ENCODE peak calls at places on chromosome 1, in nine cellular contexts. T is CD4-positive, alpha-beta T cell; V is heart left ventricle; H is left lung; G is HCT116; R is suprapubic skin; P is tibial artery; S is H9; E is cardiac muscle cell. W is an unnamed sample. For H3K9me3 and H3K27me3, the result is how much of the 10 kb centered on the place peaks cover.

GRCh38 chr1:116807394-116807793 is 53.2 kb downstream of the CD2 start:
- DNase-seq in E (no peak), S (no peak), G (no peak), T (no peak), H (no peak), V (no peak), P (no peak), R (no peak), W (no peak)

GRCh38 chr1:36947384-36947783 is 86.9 kb downstream of the GRIK3 start:
- DNase-seq in P (no peak), G (no peak), T (no peak), R (no peak), E (peak), V (no peak), S (peak), H (no peak), W (no peak)

GRCh38 chr1:71857862-71858261 is 424.5 kb downstream of the NEGR1 start:
- DNase-seq in V (no peak), T (no peak), R (no peak), H (no peak), E (no peak), S (no peak), P (no peak), G (no peak), W (no peak)

GRCh38 chr1:107019166-107019565 is 37.3 kb upstream of the PRMT6 start:
- DNase-seq in R (no peak), E (no peak), S (no peak), G (no peak), T (no peak), P (no peak), V (no peak), H (no peak), W (no peak)

GRCh38 chr1:41399148-41399795 is 38.0 kb downstream of the FOXO6 start:
- DNase-seq in E (peak), T (no peak), P (no peak), H (no peak), V (no peak), G (no peak), R (no peak), S (peak), W (no peak)

GRCh38 chr1:193524616-193525015 is 338.2 kb upstream of the B3GALT2 start:
- DNase-seq in G (no peak), E (no peak), H (no peak), R (no peak), S (no peak), P (no peak), T (no peak), V (no peak), W (no peak)

GRCh38 chr1:217542136-217542777 is 88.6 kb downstream of the GPATCH2 start:
- DNase-seq in E (no peak), H (no peak), G (no peak), P (no peak), R (no peak), S (no peak), V (peak), T (no peak), W (no peak)

GRCh38 chr1:47777322-47777721 is 219.9 kb downstream of the TRABD2B start:
- DNase-seq in E (no peak), R (no peak), T (no peak), P (no peak), G (no peak), S (no peak), V (no peak), H (no peak), W (no peak)

GRCh38 chr1:11893907-11894251 is 32.3 kb downstream of the KIAA2013 start:
- DNase-seq in R (no peak), P (no peak), H (peak), S (peak), V (peak), T (peak), G (peak), E (peak), W (no peak)

GRCh38 chr1:90964444-90965035 is 57.3 kb downstream of the ZNF644 start:
- DNase-seq in T (no peak), R (no peak), V (no peak), P (no peak), G (peak), H (no peak), S (no peak), E (peak), W (no peak)

GRCh38 chr1:64664287-64664686 is 80.6 kb upstream of the RAVER2 start:
- DNase-seq in E (no peak), R (no peak), T (no peak), V (no peak), P (no peak), G (no peak), S (no peak), H (no peak), W (no peak)

GRCh38 chr1:222792744-222793143 is 22.1 kb upstream of the DISP1 start:
- DNase-seq in G (no peak), H (no peak), P (no peak), E (peak), R (no peak), V (no peak), S (no peak), T (no peak), W (no peak)

GRCh38 chr1:228264100-228264816 is 56.4 kb downstream of the OBSCN start:
- DNase-seq in R (no peak), E (no peak), T (no peak), H (no peak), G (no peak), S (peak), V (no peak), P (no peak), W (no peak)

GRCh38 chr1:10374442-10374860 is 24.4 kb upstream of the PGD start:
- DNase-seq in H (no peak), P (no peak), R (no peak), T (no peak), E (no peak), V (no peak), G (no peak), S (no peak), W (no peak)

GRCh38 chr1:55150880-55151582 is 64.1 kb downstream of the USP24 start:
- DNase-seq in S (no peak), R (no peak), V (no peak), P (no peak), T (no peak), E (no peak), G (no peak), H (no peak), W (no peak)

GRCh38 chr1:201874672-201875071 is 14.0 kb upstream of the SHISA4 start:
- DNase-seq in P (no peak), G (no peak), T (no peak), S (no peak), R (no peak), V (no peak), H (no peak), E (no peak), W (no peak)

GRCh38 chr1:20486457-20487235 is 636 bp upstream of the CAMK2N1 start:
- DNase-seq in H (peak), E (peak), V (peak), R (peak), G (no peak), P (no peak), S (peak), T (no peak), W (no peak)

GRCh38 chr1:212713465-212714136 is 14.0 kb upstream of the BATF3 start:
- DNase-seq in T (no peak), H (no peak), G (no peak), R (no peak), V (no peak), E (no peak), S (no peak), P (no peak), W (no peak)

GRCh38 chr1:100731309-100731708 is 11.8 kb downstream of the VCAM1 start:
- DNase-seq in G (no peak), R (no peak), V (no peak), H (no peak), T (no peak), P (no peak), E (no peak), S (no peak), W (no peak)

GRCh38 chr1:53385276-53385932 is 57.5 kb upstream of the LRP8 start:
- DNase-seq in T (no peak), S (no peak), R (no peak), V (no peak), H (no peak), E (no peak), P (no peak), G (no peak), W (no peak)

GRCh38 chr1:155277896-155278688 is 829 bp downstream of the HCN3 start:
- DNase-seq in T (peak), P (peak), R (peak), S (peak), V (peak), G (no peak), H (no peak), E (peak), W (no peak)

GRCh38 chr1:204567067-204567466 is 50.9 kb downstream of the MDM4 start:
- DNase-seq in E (no peak), T (no peak), P (no peak), V (no peak), G (no peak), S (no peak), R (no peak), H (no peak), W (no peak)

GRCh38 chr1:8094481-8095241 is 68.6 kb upstream of the ERRFI1 start:
- DNase-seq in E (no peak), H (no peak), G (no peak), S (no peak), P (no peak), T (no peak), V (no peak), R (no peak), W (no peak)

GRCh38 chr1:167043752-167044488 is 46.3 kb downstream of the GPA33 start:
- DNase-seq in T (peak), V (peak), P (no peak), H (peak), R (no peak), S (peak), E (no peak), G (no peak), W (no peak)

GRCh38 chr1:245585252-245585959 is 430.6 kb downstream of the KIF26B start:
- DNase-seq in V (no peak), T (no peak), E (no peak), H (no peak), S (no peak), R (no peak), P (no peak), G (no peak), W (peak)

GRCh38 chr1:156865258-156865657 is 4.6 kb downstream of the NTRK1 start:
- DNase-seq in E (no peak), R (no peak), H (no peak), G (no peak), T (no peak), P (no peak), V (no peak), S (no peak), W (no peak)

GRCh38 chr1:156414440-156415064 is 45.5 kb downstream of the RHBG start:
- DNase-seq in E (peak), R (no peak), H (no peak), V (no peak), S (no peak), G (no peak), T (no peak), P (no peak), W (no peak)

GRCh38 chr1:201896951-201897391 is 8.3 kb downstream of the SHISA4 start:
- DNase-seq in H (no peak), T (no peak), P (peak), V (peak), R (no peak), E (no peak), S (no peak), G (no peak), W (no peak)

GRCh38 chr1:162197041-162197511 is 127.6 kb downstream of the NOS1AP start:
- DNase-seq in H (no peak), R (no peak), T (no peak), V (no peak), G (no peak), S (no peak), E (no peak), P (no peak), W (no peak)

GRCh38 chr1:207241164-207241934 is 80.1 kb upstream of the CD55 start:
- DNase-seq in R (no peak), H (peak), E (no peak), S (no peak), V (no peak), P (no peak), T (no peak), G (no peak), W (no peak)

GRCh38 chr1:67811816-67812215 is 21.5 kb downstream of the GNG12 start:
- DNase-seq in G (no peak), S (no peak), H (no peak), V (no peak), P (no peak), E (no peak), R (no peak), T (no peak), W (no peak)

GRCh38 chr1:166813508-166814223 is 25.6 kb upstream of the POGK start:
- DNase-seq in G (no peak), S (no peak), P (no peak), V (no peak), E (no peak), H (no peak), T (no peak), R (no peak), W (no peak)

GRCh38 chr1:201576914-201577313 is 38.0 kb downstream of the NAV1 start:
- DNase-seq in E (no peak), R (no peak), G (no peak), V (no peak), P (no peak), H (no peak), T (no peak), S (no peak), W (no peak)

GRCh38 chr1:8889925-8890785 is 11.7 kb upstream of the ENO1 start:
- DNase-seq in V (peak), T (no peak), H (peak), P (peak), E (no peak), R (peak), G (peak), S (no peak), W (no peak)

GRCh38 chr1:115210302-115210711 is 121.0 kb upstream of the TSPAN2 start:
- DNase-seq in S (no peak), H (no peak), V (no peak), G (no peak), T (no peak), R (no peak), P (no peak), E (no peak), W (no peak)

GRCh38 chr1:17615157-17615556 is 75.7 kb downstream of the ARHGEF10L start:
- DNase-seq in H (peak), T (no peak), P (no peak), S (no peak), G (no peak), V (peak), E (no peak), R (no peak), W (no peak)

GRCh38 chr1:17307946-17308345 is at the start of gene PADI4:
- DNase-seq in G (no peak), P (peak), R (no peak), T (no peak), V (peak), H (peak), S (no peak), E (no peak), W (no peak)

GRCh38 chr1:154607084-154607747 is 770 bp downstream of the ADAR start:
- DNase-seq in P (no peak), T (peak), V (no peak), E (no peak), S (no peak), R (no peak), G (no peak), H (no peak), W (no peak)

GRCh38 chr1:151897861-151898468 is 11.3 kb downstream of the THEM4 start:
- DNase-seq in V (no peak), G (no peak), S (no peak), E (no peak), H (no peak), P (no peak), T (no peak), R (no peak), W (no peak)

GRCh38 chr1:151907363-151908139 is 1.8 kb downstream of the THEM4 start:
- DNase-seq in S (no peak), R (no peak), G (peak), H (no peak), T (no peak), V (no peak), P (no peak), E (no peak), W (no peak)

GRCh38 chr1:151905070-151905442 is 4.3 kb downstream of the THEM4 start:
- DNase-seq in T (peak), P (no peak), G (no peak), H (no peak), E (peak), R (no peak), S (no peak), V (no peak), W (no peak)

GRCh38 chr1:151898519-151898991 is 10.8 kb downstream of the THEM4 start:
- DNase-seq in T (peak), R (no peak), P (no peak), S (no peak), H (no peak), V (no peak), G (no peak), E (no peak), W (no peak)

GRCh38 chr1:151902858-151903257 is 6.5 kb downstream of the THEM4 start:
- DNase-seq in E (no peak), H (no peak), T (no peak), V (no peak), P (no peak), G (no peak), R (no peak), S (no peak), W (no peak)
- H3K9me3 ChIP-seq in E (under half), H (under half), T (under half), V (under half), P (under half), G (under half), R (under half), S (under half), W (under half)

GRCh38 chr1:3775498-3776230 is 3.1 kb downstream of the SMIM1 start:
- DNase-seq in H (peak), E (peak), T (peak), V (peak), G (peak), P (no peak), R (no peak), S (peak), W (peak)
- TF ChIP-seq CTCF in H (no peak), E (peak), T (peak), V (no peak), G (peak), P (no peak), R (no peak), S (peak), W (no peak)

GRCh38 chr1:152104854-152105253 is 10.4 kb downstream of the TCHH start:
- DNase-seq in P (no peak), H (no peak), T (no peak), G (no peak), S (no peak), V (no peak), R (no peak), E (no peak), W (no peak)
- H3K27me3 ChIP-seq in P (under half), H (half or more), T (half or more), G (under half), S (under half), V (half or more), R (half or more), E (under half), W (under half)

DNA sequence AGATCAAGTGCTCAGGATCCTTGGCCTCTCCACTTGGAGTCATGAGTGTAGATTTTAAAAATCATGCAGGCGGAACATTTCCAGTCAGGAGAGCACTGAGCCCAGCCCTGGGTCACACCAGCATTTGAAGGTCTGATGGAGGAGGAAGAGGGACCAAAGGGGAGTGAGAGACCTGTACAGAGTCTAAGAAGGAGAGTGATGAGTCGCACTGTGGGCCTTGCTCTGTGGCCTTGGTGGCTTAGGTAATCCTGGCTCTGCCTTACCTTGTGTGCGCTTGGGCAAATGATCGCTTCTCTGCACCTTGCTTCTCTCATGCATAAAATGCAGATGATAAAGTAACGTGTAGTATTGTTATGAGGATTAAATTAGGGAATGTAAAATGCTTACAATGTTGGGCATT is 225.3 kb downstream of the SDCCAG8 start:
- DNase-seq in S (no peak), T (no peak), E (no peak), R (no peak), V (no peak), H (no peak), P (no peak), G (no peak), W (no peak)
- H3K9me3 ChIP-seq in S (under half), T (under half), E (under half), R (under half), V (under half), H (under half), P (under half), G (under half), W (under half)

DNA sequence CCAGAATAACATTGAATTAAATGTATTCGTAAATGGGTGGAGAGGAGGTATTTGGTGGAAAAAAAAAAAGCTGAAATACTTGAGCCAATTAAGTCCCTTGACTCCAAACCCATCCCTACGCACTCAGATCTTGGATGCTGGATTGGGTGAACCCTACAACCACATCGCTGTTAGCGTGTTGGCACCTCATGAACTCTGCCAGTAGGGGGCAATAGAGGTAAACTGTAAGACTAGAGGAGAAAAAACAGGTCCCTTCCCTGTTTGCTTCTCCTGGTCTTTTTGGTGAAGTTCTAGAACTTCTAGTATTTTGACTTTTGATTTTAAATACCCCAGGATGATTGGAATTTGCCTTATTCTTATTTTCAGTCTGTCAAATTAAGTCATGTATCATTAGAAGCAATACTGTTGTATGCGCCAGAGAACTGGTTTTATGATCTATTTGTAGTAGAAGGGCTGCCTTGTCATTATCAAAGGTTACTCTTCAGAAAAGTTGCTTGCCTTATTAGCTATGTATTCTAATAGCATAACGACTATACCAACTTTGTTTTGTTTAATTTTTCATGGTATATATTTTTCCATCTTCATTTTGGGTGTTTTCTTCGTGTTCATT is 1.9 kb upstream of the OR13G1 start:
- DNase-seq in G (peak), S (peak), T (no peak), V (no peak), E (peak), P (no peak), H (no peak), R (peak), W (no peak)
- TF ChIP-seq CTCF in G (peak), S (peak), T (peak), V (peak), E (peak), P (no peak), H (peak), R (no peak), W (peak)

DNA sequence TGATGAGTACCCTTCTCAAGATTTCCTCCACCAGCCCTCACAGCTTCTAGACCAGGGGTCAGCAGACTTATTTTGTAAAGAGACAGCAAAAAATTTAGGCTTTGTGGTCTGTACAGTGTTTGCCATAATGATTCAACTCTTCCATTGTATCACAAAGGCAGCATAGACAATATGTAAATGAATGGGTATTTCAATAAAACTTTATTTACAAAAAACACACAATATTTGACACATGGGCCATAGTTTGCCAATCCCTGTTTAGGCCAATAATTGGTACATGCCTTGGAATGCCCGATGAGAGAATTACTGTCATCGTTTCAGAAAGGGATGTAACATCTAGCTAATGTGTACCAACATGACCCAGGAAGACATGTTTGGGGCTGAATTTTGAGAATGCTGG is 178.9 kb upstream of the GALNT2 start:
- DNase-seq in H (no peak), R (no peak), V (no peak), G (no peak), T (no peak), P (no peak), S (no peak), E (no peak), W (no peak)
- H3K27me3 ChIP-seq in H (under half), R (under half), V (under half), G (under half), T (under half), P (under half), S (under half), E (under half), W (under half)

GRCh38 chr1:197595244-197595904 is 179.9 kb downstream of the DENND1B start:
- DNase-seq in R (no peak), S (no peak), H (no peak), G (no peak), P (no peak), T (no peak), V (no peak), E (no peak), W (no peak)
- H3K9me3 ChIP-seq in R (under half), S (under half), H (under half), G (under half), P (under half), T (under half), V (under half), E (under half), W (under half)